ENCODE peak calls at places on chromosomes 5 and 9, in seven cellular contexts. A, Z, R, E, B, Y and J are unnamed samples.
A peak's percentile ranks its signal among the peaks of the same experiment; 100 is the strongest.

GRCh38 chr9:138073808-138074207 is 196.2 kb downstream of the CACNA1B start:
- DNase-seq in A (no peak), Z (no peak), R (no peak), E (no peak), B (no peak), Y (no peak), J (no peak)

GRCh38 chr9:133367221-133367620 is 8.6 kb downstream of the SURF4 start:
- DNase-seq in A (no peak), Z (no peak), R (no peak), E (no peak), B (no peak), Y (no peak), J (peak; percentile 15)

GRCh38 chr5:113806250-113806649 is 292.8 kb downstream of the YTHDC2 start:
- DNase-seq in A (no peak), Z (peak; percentile 15), R (no peak), E (peak; percentile 75), B (no peak), Y (no peak), J (peak; percentile 11)

GRCh38 chr5:124289641-124290201 is 456.7 kb downstream of the ZNF608 start:
- DNase-seq in A (no peak), Z (no peak), R (no peak), E (no peak), B (no peak), Y (peak; percentile 22), J (no peak)

GRCh38 chr5:101429241-101429640 is 526.2 kb upstream of the ST8SIA4 start:
- DNase-seq in A (no peak), Z (peak; percentile 21), R (no peak), E (peak; percentile 79), B (no peak), Y (no peak), J (no peak)

GRCh38 chr5:109652096-109652495 is 37.6 kb upstream of the MAN2A1 start:
- DNase-seq in A (no peak), Z (no peak), R (no peak), E (peak; percentile 18), B (no peak), Y (no peak), J (no peak)

GRCh38 chr5:110054240-110054639 is 364.5 kb downstream of the MAN2A1 start:
- DNase-seq in A (peak; percentile 54), Z (peak; percentile 82), R (no peak), E (peak; percentile 93), B (no peak), Y (peak; percentile 21), J (peak; percentile 5)

GRCh38 chr5:82341325-82341724 is 63.2 kb upstream of the RPS23 start:
- DNase-seq in A (no peak), Z (no peak), R (no peak), E (no peak), B (no peak), Y (no peak), J (no peak)

GRCh38 chr5:147348046-147348445 is 113.2 kb downstream of the STK32A start:
- DNase-seq in A (no peak), Z (peak; percentile 84), R (no peak), E (peak; percentile 51), B (no peak), Y (no peak), J (peak; percentile 43)

GRCh38 chr5:56565693-56566092 is 249.7 kb upstream of the MAP3K1 start:
- DNase-seq in A (no peak), Z (no peak), R (no peak), E (no peak), B (no peak), Y (no peak), J (no peak)

GRCh38 chr5:56569051-56569450 is 246.3 kb upstream of the MAP3K1 start:
- DNase-seq in A (no peak), Z (no peak), R (no peak), E (no peak), B (no peak), Y (no peak), J (no peak)

GRCh38 chr5:56566374-56567249 is 248.7 kb upstream of the MAP3K1 start:
- DNase-seq in A (no peak), Z (no peak), R (no peak), E (no peak), B (no peak), Y (no peak), J (no peak)

GRCh38 chr5:56567278-56567677 is 248.1 kb upstream of the MAP3K1 start:
- DNase-seq in A (no peak), Z (no peak), R (no peak), E (no peak), B (no peak), Y (no peak), J (no peak)

DNA sequence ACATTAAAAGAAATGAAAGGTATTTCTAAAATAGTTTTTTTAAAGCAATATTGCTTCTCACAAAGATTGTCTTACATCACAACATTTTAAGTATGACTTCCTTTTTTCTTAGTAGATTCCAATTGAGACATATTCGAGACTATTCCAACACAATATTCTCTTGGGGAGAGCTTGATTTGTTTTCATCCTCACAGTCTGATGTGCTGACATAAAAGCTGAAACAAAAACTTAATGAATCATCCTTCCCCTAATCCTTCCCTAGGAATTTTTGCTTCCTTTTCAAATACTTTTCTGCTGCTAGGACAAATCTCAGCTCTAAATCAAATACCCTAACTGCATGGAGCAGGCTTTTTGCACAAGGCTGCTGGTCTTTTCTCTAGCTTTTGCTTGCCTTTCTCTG is 245.8 kb upstream of the MAP3K1 start:
- DNase-seq in A (no peak), Z (no peak), R (no peak), E (peak; percentile 31), B (no peak), Y (no peak), J (no peak)
- H3K27ac ChIP-seq in A (no peak overlapping the region), Z (no peak overlapping the region), R (no peak overlapping the region), E (no peak overlapping the region), B (no peak overlapping the region), Y (no peak overlapping the region), J (no peak overlapping the region)

GRCh38 chr5:65925094-65925600 is 1.2 kb upstream of the ERBIN start:
- DNase-seq in A (peak; percentile 68), Z (peak; percentile 28), R (peak; percentile 79), E (peak; percentile 86), B (no peak), Y (peak; percentile 76), J (peak; percentile 87)

GRCh38 chr5:65926893-65927292 is 518 bp downstream of the ERBIN start:
- DNase-seq in A (no peak), Z (no peak), R (no peak), E (no peak), B (no peak), Y (peak; percentile 29), J (no peak)

GRCh38 chr5:65926276-65926761 is at the start of gene ERBIN:
- DNase-seq in A (peak; percentile 84), Z (peak; percentile 44), R (peak; percentile 84), E (peak; percentile 75), B (no peak), Y (peak; percentile 89), J (peak; percentile 95)

GRCh38 chr5:65924366-65925093 is 1.8 kb upstream of the ERBIN start:
- DNase-seq in A (no peak), Z (peak; percentile 1), R (no peak), E (no peak), B (no peak), Y (no peak), J (no peak)

GRCh38 chr5:65925601-65926275 is 637 bp upstream of the ERBIN start:
- DNase-seq in A (peak; percentile 68), Z (peak; percentile 73), R (peak; percentile 72), E (peak; percentile 90), B (no peak), Y (peak; percentile 78), J (peak; percentile 98)
- TF ChIP-seq CTCF in A (peak; percentile 35), Z (no peak), R (peak; percentile 52), E (no peak), B (no peak), Y (no peak), J (peak; percentile 3)

GRCh38 chr9:120362446-120362845 is 217.5 kb downstream of the CDK5RAP2 start:
- DNase-seq in A (no peak), Z (no peak), R (no peak), E (peak; percentile 36), B (no peak), Y (no peak), J (no peak)

GRCh38 chr9:120361531-120361930 is 218.4 kb downstream of the CDK5RAP2 start:
- DNase-seq in A (no peak), Z (no peak), R (no peak), E (no peak), B (no peak), Y (no peak), J (no peak)

GRCh38 chr9:120363697-120364096 is 216.3 kb downstream of the CDK5RAP2 start:
- DNase-seq in A (no peak), Z (no peak), R (no peak), E (no peak), B (no peak), Y (no peak), J (no peak)

GRCh38 chr9:120360046-120360445 is 219.9 kb downstream of the CDK5RAP2 start:
- DNase-seq in A (no peak), Z (no peak), R (no peak), E (no peak), B (no peak), Y (no peak), J (no peak)

GRCh38 chr9:120358877-120359276 is 221.1 kb downstream of the CDK5RAP2 start:
- DNase-seq in A (no peak), Z (no peak), R (no peak), E (no peak), B (no peak), Y (no peak), J (no peak)
- H3K4me1 ChIP-seq in A (no peaks in the 10 kb centered on the region), Z (no peaks in the 10 kb centered on the region), R (no peaks in the 10 kb centered on the region), E (no peaks in the 10 kb centered on the region), B (no peaks in the 10 kb centered on the region), Y (no peaks in the 10 kb centered on the region), J (peaks cover 12% of the 10 kb centered on the region)

GRCh38 chr9:90002299-90003045 is 397.7 kb downstream of the GADD45G start:
- DNase-seq in A (no peak), Z (no peak), R (no peak), E (peak; percentile 63), B (no peak), Y (no peak), J (no peak)

GRCh38 chr9:90000925-90001324 is 396.1 kb downstream of the GADD45G start:
- DNase-seq in A (no peak), Z (no peak), R (no peak), E (no peak), B (no peak), Y (no peak), J (no peak)

GRCh38 chr9:90001756-90002155 is 396.9 kb downstream of the GADD45G start:
- DNase-seq in A (no peak), Z (no peak), R (no peak), E (no peak), B (no peak), Y (no peak), J (no peak)

GRCh38 chr9:89999176-89999533 is 394.3 kb downstream of the GADD45G start:
- DNase-seq in A (no peak), Z (peak; percentile 55), R (no peak), E (no peak), B (peak; percentile 91), Y (peak; percentile 74), J (no peak)

DNA sequence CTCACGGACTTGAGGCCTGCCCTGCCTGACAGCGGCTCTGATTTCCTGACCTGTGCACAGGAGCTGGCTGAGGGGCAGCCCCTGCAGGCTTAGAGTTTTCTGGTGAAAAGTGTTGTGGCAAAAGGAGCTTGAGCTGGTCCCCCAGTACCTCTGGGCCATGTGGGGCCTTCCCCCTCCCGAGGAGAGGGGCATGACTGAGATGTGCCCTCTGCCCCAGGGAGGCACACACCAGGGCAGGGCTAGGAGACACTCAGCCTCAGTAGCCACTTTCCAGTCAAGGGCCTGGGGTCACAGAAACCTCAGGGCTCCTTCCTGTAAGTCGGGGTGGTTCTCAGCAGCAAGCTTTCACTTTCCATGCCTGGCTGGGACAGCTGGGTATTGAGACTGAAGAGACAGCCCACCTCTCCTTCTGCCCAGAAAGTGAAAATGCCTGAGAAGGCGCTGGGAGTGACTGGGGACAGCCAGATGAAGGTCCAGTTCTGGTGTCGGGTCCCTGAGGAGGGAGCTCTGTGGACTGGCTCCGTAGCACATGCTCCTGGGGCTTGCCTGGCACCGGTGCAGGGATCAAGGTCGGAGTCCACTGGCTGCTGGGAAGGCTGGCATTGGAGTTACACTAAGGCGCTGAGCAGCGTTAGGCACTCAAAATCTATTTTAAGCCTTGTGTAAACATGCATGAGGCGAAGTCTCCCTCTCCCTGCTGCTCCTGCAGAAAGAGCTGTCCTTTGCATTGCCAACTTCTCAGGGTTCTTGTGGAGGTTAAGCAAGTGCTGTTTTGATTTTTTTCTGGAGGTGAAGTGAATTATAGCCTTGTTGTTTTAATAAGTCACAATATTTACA is 394.9 kb downstream of the GADD45G start:
- DNase-seq in A (peak; percentile 75), Z (peak; percentile 35), R (peak; percentile 69), E (peak; percentile 68), B (peak; percentile 95), Y (peak; percentile 90), J (peak; percentile 80)
- H3K27ac ChIP-seq in A (peak overlapping the region; percentile 83), Z (no peak overlapping the region), R (peak overlapping the region; percentile 79), E (peak overlapping the region; percentile 45), B (peak overlapping the region; percentile 90), Y (peak overlapping the region; percentile 92), J (peak overlapping the region; percentile 38)